ENCODE peak calls at places on chromosome 6, in six cellular contexts. Q, V, A, O, W and F are unnamed samples.

GRCh38 chr6:9620263-9620662 is 794.6 kb downstream of the TFAP2A start:
- DNase-seq in Q (no peak), V (no peak), W (no peak), A (no peak), O (no peak), F (peak)

GRCh38 chr6:158803733-158804143 is 15.4 kb downstream of the EZR start:
- DNase-seq in V (peak), W (no peak), O (no peak), A (no peak), Q (peak), F (peak)

GRCh38 chr6:156963712-156964700 is 186.8 kb downstream of the ARID1B start:
- DNase-seq in Q (no peak), O (peak), A (no peak), W (no peak), V (peak), F (peak)

GRCh38 chr6:14210077-14210476 is 92.5 kb downstream of the CD83 start:
- DNase-seq in O (no peak), V (no peak), A (peak), Q (no peak), W (no peak), F (no peak)

GRCh38 chr6:14832427-14832826 is 413.4 kb upstream of the JARID2 start:
- DNase-seq in V (no peak), O (no peak), A (no peak), W (no peak), Q (no peak), F (no peak)

GRCh38 chr6:111871725-111872520 is 1.3 kb downstream of the FYN start:
- DNase-seq in W (peak), V (no peak), A (peak), O (peak), Q (peak), F (peak)

GRCh38 chr6:144768676-144769599 is 483.8 kb downstream of the UTRN start:
- DNase-seq in Q (no peak), V (no peak), A (no peak), O (no peak), W (no peak), F (no peak)

GRCh38 chr6:170286246-170286933 is 4.5 kb downstream of the DLL1 start:
- DNase-seq in O (peak), W (peak), V (no peak), Q (no peak), A (peak), F (no peak)

GRCh38 chr6:27290065-27290849 is 21.8 kb downstream of the POM121L2 start:
- DNase-seq in V (no peak), A (no peak), W (no peak), Q (peak), O (peak), F (peak)

GRCh38 chr6:105609375-105609991 is 206.6 kb upstream of the PREP start:
- DNase-seq in W (no peak), V (no peak), O (no peak), Q (no peak), A (no peak), F (no peak)

GRCh38 chr6:16286151-16286522 is 47.8 kb downstream of the GMPR start:
- DNase-seq in O (peak), Q (peak), A (peak), W (peak), V (peak), F (no peak)

GRCh38 chr6:148448371-148449010 is 105.9 kb downstream of the SASH1 start:
- DNase-seq in V (no peak), A (no peak), W (no peak), O (no peak), Q (no peak), F (no peak)

GRCh38 chr6:157323924-157324276 is 581 bp upstream of the TMEM242 start:
- DNase-seq in A (peak), O (peak), V (peak), Q (peak), W (peak), F (peak)

GRCh38 chr6:158050955-158051354 is 69.3 kb downstream of the SYNJ2 start:
- DNase-seq in A (no peak), Q (no peak), W (no peak), V (no peak), O (no peak), F (peak)

GRCh38 chr6:35094183-35094582 is 47.0 kb downstream of the TCP11 start:
- DNase-seq in V (no peak), A (no peak), W (no peak), O (no peak), Q (no peak), F (no peak)

GRCh38 chr6:19153981-19154295 is 683.2 kb upstream of the ID4 start:
- DNase-seq in A (no peak), O (no peak), Q (no peak), W (no peak), V (no peak), F (no peak)

GRCh38 chr6:22956029-22956715 is 386.8 kb downstream of the HDGFL1 start:
- DNase-seq in A (no peak), V (no peak), W (no peak), O (peak), Q (no peak), F (no peak)

GRCh38 chr6:54617730-54618129 is 228.8 kb upstream of the FAM83B start:
- DNase-seq in Q (no peak), A (no peak), V (no peak), O (peak), W (no peak), F (no peak)

GRCh38 chr6:159184559-159184958 is 15.4 kb downstream of the FNDC1 start:
- DNase-seq in A (no peak), V (no peak), O (no peak), Q (no peak), W (no peak), F (peak)

GRCh38 chr6:150144294-150144868 is 1.5 kb downstream of the PPP1R14C start:
- DNase-seq in A (no peak), V (no peak), Q (no peak), W (no peak), O (no peak), F (peak)

GRCh38 chr6:4518506-4518905 is 257.7 kb upstream of the CDYL start:
- DNase-seq in A (no peak), W (no peak), Q (no peak), V (no peak), O (peak), F (peak)

GRCh38 chr6:82494367-82494766 is 130.8 kb downstream of the TPBG start:
- DNase-seq in Q (no peak), O (no peak), A (peak), V (no peak), W (peak), F (no peak)

GRCh38 chr6:56890683-56891429 is 64.1 kb upstream of the BEND6 start:
- DNase-seq in V (peak), W (no peak), O (peak), Q (no peak), A (no peak), F (peak)

GRCh38 chr6:160055813-160056212 is 65.8 kb upstream of the SLC22A1 start:
- DNase-seq in O (no peak), W (no peak), Q (no peak), V (no peak), A (no peak), F (no peak)

GRCh38 chr6:107716688-107717089 is 107.4 kb downstream of the SCML4 start:
- DNase-seq in O (no peak), A (peak), W (no peak), V (peak), Q (peak), F (no peak)

GRCh38 chr6:52377538-52378221 is 15.7 kb downstream of the PAQR8 start:
- DNase-seq in Q (no peak), O (no peak), W (no peak), A (no peak), V (no peak), F (no peak)

GRCh38 chr6:107132330-107132954 is 17.1 kb upstream of the BEND3 start:
- DNase-seq in W (no peak), O (peak), Q (peak), A (peak), V (peak), F (no peak)

GRCh38 chr6:12137480-12137879 is 125.4 kb downstream of the HIVEP1 start:
- DNase-seq in W (no peak), Q (no peak), O (peak), A (no peak), V (no peak), F (peak)

GRCh38 chr6:79601020-79601609 is 30.0 kb upstream of the SH3BGRL2 start:
- DNase-seq in O (peak), A (no peak), W (no peak), Q (no peak), V (no peak), F (peak)

GRCh38 chr6:147924598-147924997 is 416.1 kb downstream of the SAMD5 start:
- DNase-seq in W (no peak), V (no peak), A (no peak), O (no peak), Q (no peak), F (no peak)

GRCh38 chr6:2396292-2396691 is 150.9 kb upstream of the GMDS start:
- DNase-seq in A (no peak), W (no peak), O (no peak), V (no peak), Q (peak), F (no peak)

GRCh38 chr6:24936641-24937317 is 1.0 kb upstream of the RIPOR2 start:
- DNase-seq in Q (no peak), V (peak), W (no peak), A (no peak), O (no peak), F (peak)

GRCh38 chr6:24933266-24933665 is 2.5 kb downstream of the RIPOR2 start:
- DNase-seq in Q (no peak), V (no peak), O (no peak), A (no peak), W (no peak), F (no peak)

GRCh38 chr6:24933868-24934401 is 1.8 kb downstream of the RIPOR2 start:
- DNase-seq in V (no peak), W (no peak), A (peak), Q (peak), O (peak), F (no peak)

GRCh38 chr6:24935753-24936152 is at the start of gene RIPOR2:
- DNase-seq in W (no peak), O (no peak), V (no peak), A (no peak), Q (peak), F (no peak)

GRCh38 chr6:24935323-24935722 is 437 bp downstream of the RIPOR2 start:
- DNase-seq in O (no peak), W (no peak), Q (no peak), V (no peak), A (no peak), F (no peak)
- H3K4me3 ChIP-seq in O (no peak), W (no peak), Q (peak), V (no peak), A (no peak), F (no peak)

DNA sequence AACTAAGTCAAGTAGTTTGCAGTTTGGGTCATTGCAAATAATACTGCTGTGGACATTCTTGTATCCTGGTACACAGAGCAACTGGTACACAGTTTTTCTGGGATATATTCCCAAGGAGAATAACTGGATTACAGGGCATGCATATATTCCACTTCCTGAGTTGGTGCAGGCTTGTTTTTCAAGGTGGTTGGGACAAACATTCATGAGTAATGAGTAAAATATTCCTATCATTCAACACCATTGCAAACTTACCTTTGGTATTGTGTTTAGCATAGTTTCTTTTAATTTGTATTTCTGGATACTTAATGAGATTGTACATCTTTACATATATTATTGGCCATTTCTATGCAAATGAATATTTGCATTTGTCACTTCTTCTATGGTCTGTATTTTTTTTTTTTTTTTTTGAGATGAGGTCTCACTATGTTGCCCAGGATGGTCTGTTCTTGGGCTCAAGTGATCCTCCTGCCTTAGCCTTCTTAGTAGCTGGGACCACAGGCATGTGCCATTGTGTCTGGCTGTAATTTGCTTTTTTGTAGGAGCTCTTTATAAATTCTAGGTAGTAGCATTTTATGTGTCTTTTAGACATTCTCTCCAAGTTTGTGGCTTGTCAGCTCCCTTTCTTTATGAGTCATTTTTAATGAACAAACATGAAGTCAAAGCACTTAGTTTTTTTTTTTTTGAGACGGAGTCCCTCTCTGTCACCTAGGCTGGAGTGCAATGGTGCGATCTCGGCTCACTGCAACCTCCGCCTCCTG is 158.7 kb downstream of the SOX4 start:
- DNase-seq in Q (no peak), A (no peak), V (no peak), O (no peak), W (no peak), F (no peak)
- H3K27ac ChIP-seq in Q (no peak), A (no peak), V (no peak), O (no peak), W (no peak), F (peak)

DNA sequence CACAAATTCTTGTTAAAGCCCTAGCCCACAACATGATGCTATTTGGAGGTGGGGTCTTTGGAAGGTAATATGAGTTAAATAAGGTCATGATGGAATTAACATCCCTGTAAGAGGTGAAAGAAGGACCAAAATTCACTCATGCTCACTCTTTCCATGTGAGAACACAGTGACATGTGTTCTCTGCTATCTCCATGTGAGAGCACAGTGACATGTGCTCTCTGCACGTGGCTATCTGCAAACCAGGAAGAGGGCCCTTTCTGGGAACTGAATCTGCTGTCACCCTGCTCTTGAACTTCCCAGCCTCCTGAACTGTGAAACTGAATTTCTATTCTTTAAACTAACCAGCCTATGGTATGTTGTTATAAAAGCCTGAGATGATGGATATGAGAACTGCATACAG is 1159.4 kb upstream of the ADGRB3 start:
- DNase-seq in V (no peak), O (no peak), Q (no peak), A (no peak), W (no peak), F (no peak)
- H2AFZ ChIP-seq in V (no peak), O (no peak), Q (no peak), A (no peak), W (no peak), F (no peak)

GRCh38 chr6:161414800-161415199 is 140.9 kb upstream of the AGPAT4 start:
- DNase-seq in W (no peak), Q (no peak), O (no peak), A (no peak), V (no peak), F (no peak)

GRCh38 chr6:161413361-161413771 is 139.5 kb upstream of the AGPAT4 start:
- DNase-seq in V (no peak), A (no peak), W (no peak), Q (no peak), O (no peak), F (no peak)

GRCh38 chr6:161415302-161415855 is 141.5 kb upstream of the AGPAT4 start:
- DNase-seq in A (no peak), V (no peak), Q (no peak), W (no peak), O (no peak), F (no peak)

GRCh38 chr6:161412795-161413194 is 138.9 kb upstream of the AGPAT4 start:
- DNase-seq in A (no peak), O (no peak), W (no peak), Q (no peak), V (no peak), F (no peak)

GRCh38 chr6:161414180-161414579 is 140.3 kb upstream of the AGPAT4 start:
- DNase-seq in V (no peak), Q (no peak), W (no peak), A (peak), O (no peak), F (no peak)
- H3K4me3 ChIP-seq in V (no peak), Q (no peak), W (no peak), A (no peak), O (no peak), F (no peak)

GRCh38 chr6:39209360-39209811 is 19.9 kb downstream of the KCNK5 start:
- DNase-seq in V (no peak), Q (peak), O (peak), A (no peak), W (no peak), F (no peak)

GRCh38 chr6:39208233-39208720 is 21.0 kb downstream of the KCNK5 start:
- DNase-seq in O (no peak), W (no peak), Q (no peak), A (no peak), V (no peak), F (no peak)

GRCh38 chr6:39211183-39211582 is 18.1 kb downstream of the KCNK5 start:
- DNase-seq in A (no peak), W (no peak), Q (no peak), O (no peak), V (no peak), F (no peak)

GRCh38 chr6:39210437-39210836 is 18.8 kb downstream of the KCNK5 start:
- DNase-seq in O (no peak), V (no peak), Q (no peak), A (no peak), W (no peak), F (no peak)

DNA sequence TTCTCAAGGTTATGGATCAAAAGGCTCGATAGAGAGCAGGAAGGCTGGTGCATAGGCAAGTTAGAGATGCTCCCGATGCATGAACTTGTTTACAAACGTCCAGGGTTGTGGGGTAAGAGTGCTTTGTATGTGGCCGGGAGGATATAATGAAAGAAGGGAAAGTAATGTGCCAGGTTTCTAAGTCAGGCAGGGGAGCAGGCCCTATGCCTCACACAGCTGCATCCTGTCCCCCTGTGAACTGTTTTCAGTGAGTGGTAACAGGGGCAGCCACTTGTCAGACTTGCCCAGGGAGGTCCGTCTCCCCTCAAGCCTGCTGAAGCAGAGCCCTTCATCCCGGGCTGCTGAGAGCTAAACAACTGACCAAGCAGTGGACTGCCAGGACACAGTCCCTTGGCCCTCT is 19.4 kb downstream of the KCNK5 start:
- DNase-seq in V (no peak), A (no peak), O (no peak), W (no peak), Q (no peak), F (no peak)
- H3K27ac ChIP-seq in V (no peak), A (no peak), O (peak), W (no peak), Q (peak), F (no peak)